ENCODE peak calls at places on chromosomes 7 and 10, in six cellular contexts. Z, V, L, B, S and D are unnamed samples.

GRCh38 chr7:101554584-101555268 is 74.4 kb downstream of the MYL10 start:
- DNase-seq in Z (no peak), V (no peak), L (no peak), B (no peak), S (no peak), D (no peak)

GRCh38 chr7:3239291-3239691 is 61.8 kb upstream of the SDK1 start:
- DNase-seq in Z (no peak), V (no peak), L (no peak), B (no peak), S (no peak), D (no peak)

GRCh38 chr10:112715581-112715980 is 234.5 kb upstream of the TCF7L2 start:
- DNase-seq in Z (no peak), V (no peak), L (no peak), B (no peak), S (no peak), D (no peak)

GRCh38 chr10:10589540-10589939 is 428.1 kb upstream of the CELF2 start:
- DNase-seq in Z (no peak), V (no peak), L (no peak), B (no peak), S (no peak), D (no peak)

GRCh38 chr10:78974409-78975317 is 94.1 kb upstream of the ZMIZ1 start:
- DNase-seq in Z (peak), V (peak), L (no peak), B (peak), S (peak), D (peak)

GRCh38 chr10:112842832-112843360 is 107.2 kb upstream of the TCF7L2 start:
- DNase-seq in Z (peak), V (no peak), L (peak), B (no peak), S (peak), D (peak)

GRCh38 chr10:97764519-97764931 is 7.3 kb downstream of the SFRP5 start:
- DNase-seq in Z (no peak), V (no peak), L (no peak), B (no peak), S (peak), D (no peak)

GRCh38 chr7:31633894-31634494 is 53.0 kb upstream of the PPP1R17 start:
- DNase-seq in Z (peak), V (peak), L (no peak), B (no peak), S (peak), D (peak)

GRCh38 chr10:49600781-49601400 is 9.2 kb upstream of the SLC18A3 start:
- DNase-seq in Z (no peak), V (no peak), L (no peak), B (no peak), S (no peak), D (no peak)

GRCh38 chr7:44291733-44292395 is 33.5 kb downstream of the CAMK2B start:
- DNase-seq in Z (no peak), V (no peak), L (no peak), B (no peak), S (no peak), D (no peak)

GRCh38 chr7:25353744-25354143 is 125.5 kb upstream of the NPVF start:
- DNase-seq in Z (no peak), V (no peak), L (no peak), B (no peak), S (no peak), D (no peak)

GRCh38 chr7:101536232-101536631 is 92.9 kb downstream of the MYL10 start:
- DNase-seq in Z (no peak), V (no peak), L (no peak), B (no peak), S (peak), D (peak)

GRCh38 chr10:61640876-61641275 is 21.9 kb upstream of the CABCOCO1 start:
- DNase-seq in Z (no peak), V (no peak), L (no peak), B (no peak), S (no peak), D (no peak)

GRCh38 chr10:22002531-22003110 is 909 bp downstream of the DNAJC1 start:
- DNase-seq in Z (no peak), V (no peak), L (no peak), B (no peak), S (peak), D (no peak)

GRCh38 chr7:80277434-80278427 is 143.1 kb downstream of the GNAI1 start:
- DNase-seq in Z (no peak), V (peak), L (no peak), B (no peak), S (no peak), D (no peak)

DNA sequence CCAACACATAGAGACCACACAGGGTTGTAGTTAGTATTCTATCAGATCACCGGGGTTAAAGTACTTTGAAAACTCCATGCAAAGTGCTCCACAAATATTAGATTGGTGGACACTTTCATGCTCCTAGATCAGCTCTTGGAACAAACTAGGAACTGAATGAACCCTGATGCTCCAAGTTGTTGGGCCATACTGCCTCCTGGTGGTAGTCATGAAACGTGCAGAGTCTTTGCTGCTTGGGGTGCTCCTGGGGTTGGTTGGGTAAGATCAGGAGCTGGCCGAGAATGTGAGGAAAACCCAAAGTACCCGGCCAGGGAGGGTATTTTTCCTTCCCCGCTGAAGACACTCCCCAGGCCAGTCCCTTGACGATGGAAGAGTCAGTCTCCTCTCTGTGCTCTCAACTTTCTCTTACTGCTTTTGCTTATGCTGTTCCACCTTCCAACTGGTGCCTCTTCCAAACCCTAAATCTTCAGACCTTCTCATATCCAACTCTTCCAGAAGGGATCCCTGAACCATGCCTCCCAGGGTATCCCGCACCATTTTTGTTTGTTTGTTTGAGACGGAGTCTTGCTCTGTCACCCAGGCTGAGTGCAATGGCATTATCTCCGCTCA is 920 bp upstream of the RPEL1 start:
- DNase-seq in Z (peak), V (peak), L (peak), B (peak), S (peak), D (peak)
- H2AFZ ChIP-seq in Z (no peak), V (peak), L (no peak), B (peak), S (no peak), D (no peak)

GRCh38 chr7:158074896-158075632 is 512.6 kb downstream of the PTPRN2 start:
- DNase-seq in Z (no peak), V (no peak), L (no peak), B (no peak), S (no peak), D (peak)
- TF ChIP-seq YY1 in Z (no peak), V (no peak), L (no peak), B (no peak), S (no peak), D (no peak)

GRCh38 chr7:20282960-20283359 is 47.7 kb upstream of the ITGB8 start:
- DNase-seq in Z (no peak), V (no peak), L (no peak), B (no peak), S (no peak), D (no peak)
- H2AFZ ChIP-seq in Z (peak), V (peak), L (no peak), B (no peak), S (no peak), D (no peak)

GRCh38 chr7:155219947-155220769 is 77.5 kb upstream of the INSIG1 start:
- DNase-seq in Z (no peak), V (no peak), L (no peak), B (no peak), S (no peak), D (peak)
- TF ChIP-seq YY1 in Z (no peak), V (no peak), L (no peak), B (no peak), S (no peak), D (no peak)

GRCh38 chr7:70660154-70660818 is 471.7 kb upstream of the GALNT17 start:
- DNase-seq in Z (no peak), V (no peak), L (no peak), B (no peak), S (no peak), D (no peak)

GRCh38 chr7:70660819-70661191 is 471.1 kb upstream of the GALNT17 start:
- DNase-seq in Z (no peak), V (no peak), L (no peak), B (no peak), S (no peak), D (no peak)

GRCh38 chr7:70657532-70657931 is 474.4 kb upstream of the GALNT17 start:
- DNase-seq in Z (no peak), V (no peak), L (no peak), B (no peak), S (no peak), D (no peak)

GRCh38 chr7:70657989-70658578 is 473.9 kb upstream of the GALNT17 start:
- DNase-seq in Z (no peak), V (no peak), L (no peak), B (no peak), S (no peak), D (no peak)

DNA sequence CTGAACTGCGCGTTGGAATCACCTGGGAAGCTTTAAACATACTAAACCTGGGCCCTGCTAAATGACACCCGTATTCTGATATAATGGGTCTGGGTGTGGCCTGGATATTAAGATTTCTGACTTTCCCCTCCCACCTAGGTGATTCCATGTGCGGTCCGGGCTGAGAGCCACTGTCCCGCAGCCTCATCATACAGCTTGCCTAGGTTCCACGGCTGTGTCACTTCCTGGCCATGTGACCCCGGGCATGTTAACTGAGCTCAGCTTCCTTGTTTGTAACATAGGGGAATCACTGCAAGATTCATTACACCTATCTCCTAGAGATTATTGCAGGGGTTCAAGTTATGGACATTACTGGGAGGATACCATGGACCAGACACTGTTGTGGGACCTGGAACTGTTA is 472.7 kb upstream of the GALNT17 start:
- DNase-seq in Z (no peak), V (no peak), L (no peak), B (no peak), S (no peak), D (no peak)
- H2AFZ ChIP-seq in Z (no peak), V (no peak), L (no peak), B (no peak), S (no peak), D (no peak)

GRCh38 chr10:20616918-20617801 is 280.0 kb downstream of the NEBL start:
- DNase-seq in Z (no peak), V (no peak), L (no peak), B (no peak), S (no peak), D (no peak)
- TF ChIP-seq YY1 in Z (no peak), V (no peak), L (no peak), B (no peak), S (no peak), D (no peak)

GRCh38 chr7:51352174-51353145 is 35.9 kb upstream of the COBL start:
- DNase-seq in Z (peak), V (no peak), L (no peak), B (no peak), S (no peak), D (no peak)
- H2AFZ ChIP-seq in Z (no peak), V (no peak), L (no peak), B (no peak), S (no peak), D (no peak)